ENCODE peak calls at places on chromosomes 3 and 15, in nine cellular contexts. Y, Q, U, L, W, E, O, R and X are unnamed samples.
A peak's percentile ranks its signal among the peaks of the same experiment; 100 is the strongest.

GRCh38 chr3:120153294-120153693 is 59.0 kb upstream of the GSK3B start:
- DNase-seq in Y (no peak), Q (no peak), U (no peak), L (no peak), W (no peak), E (no peak), O (peak; percentile 84), R (no peak), X (no peak)

GRCh38 chr3:66098436-66098835 is 59.7 kb upstream of the MAGI1 start:
- DNase-seq in Y (no peak), Q (no peak), U (no peak), L (no peak), W (no peak), E (no peak), O (no peak), R (no peak), X (no peak)

GRCh38 chr15:84715442-84716035 is 400 bp downstream of the SEC11A start:
- DNase-seq in Y (no peak), Q (peak; percentile 45), U (peak; percentile 53), L (peak; percentile 17), W (peak; percentile 52), E (peak; percentile 62), O (no peak), R (no peak), X (no peak)

GRCh38 chr3:138434875-138435772 is 708 bp downstream of the ESYT3 start:
- DNase-seq in Y (no peak), Q (no peak), U (no peak), L (no peak), W (no peak), E (peak; percentile 77), O (no peak), R (no peak), X (no peak)

GRCh38 chr3:38519651-38520050 is 23.5 kb downstream of the EXOG start:
- DNase-seq in Y (no peak), Q (no peak), U (peak; percentile 63), L (no peak), W (no peak), E (peak; percentile 74), O (no peak), R (no peak), X (no peak)

GRCh38 chr3:15647629-15648167 is 46.2 kb downstream of the BTD start:
- DNase-seq in Y (no peak), Q (no peak), U (peak; percentile 65), L (no peak), W (peak; percentile 73), E (no peak), O (no peak), R (no peak), X (no peak)

GRCh38 chr15:99978426-99978825 is 245.2 kb upstream of the LYSMD4 start:
- DNase-seq in Y (no peak), Q (no peak), U (no peak), L (no peak), W (no peak), E (peak; percentile 73), O (no peak), R (no peak), X (no peak)

GRCh38 chr3:153087595-153088566 is 74.1 kb upstream of the RAP2B start:
- DNase-seq in Y (no peak), Q (no peak), U (no peak), L (no peak), W (no peak), E (no peak), O (no peak), R (no peak), X (no peak)

GRCh38 chr3:63687569-63688233 is 35.2 kb downstream of the SNTN start:
- DNase-seq in Y (no peak), Q (no peak), U (no peak), L (no peak), W (no peak), E (no peak), O (no peak), R (no peak), X (no peak)

GRCh38 chr15:87760915-87761314 is 495.6 kb downstream of the NTRK3 start:
- DNase-seq in Y (no peak), Q (no peak), U (no peak), L (no peak), W (no peak), E (no peak), O (no peak), R (no peak), X (no peak)

GRCh38 chr15:87764461-87765236 is 491.9 kb downstream of the NTRK3 start:
- DNase-seq in Y (no peak), Q (no peak), U (no peak), L (peak; percentile 49), W (no peak), E (peak; percentile 59), O (no peak), R (no peak), X (no peak)

GRCh38 chr15:87758739-87759457 is 497.6 kb downstream of the NTRK3 start:
- DNase-seq in Y (no peak), Q (no peak), U (no peak), L (no peak), W (no peak), E (no peak), O (no peak), R (no peak), X (no peak)

GRCh38 chr15:87757084-87757483 is 499.5 kb downstream of the NTRK3 start:
- DNase-seq in Y (no peak), Q (no peak), U (no peak), L (no peak), W (no peak), E (no peak), O (no peak), R (no peak), X (no peak)

GRCh38 chr15:87762110-87762509 is 494.4 kb downstream of the NTRK3 start:
- DNase-seq in Y (no peak), Q (no peak), U (no peak), L (no peak), W (no peak), E (no peak), O (no peak), R (no peak), X (no peak)
- H3K27ac ChIP-seq in Y (no peak overlapping the region), Q (peak overlapping the region; percentile 87), U (no peak overlapping the region), L (no peak overlapping the region), W (no peak overlapping the region), E (no peak overlapping the region), O (no peak overlapping the region), R (no peak overlapping the region), X (no peak overlapping the region)

GRCh38 chr3:127607675-127608361 is 9.6 kb downstream of the MCM2 start:
- DNase-seq in Y (no peak), Q (no peak), U (no peak), L (no peak), W (no peak), E (no peak), O (no peak), R (no peak), X (no peak)
- H3K27ac ChIP-seq in Y (no peak overlapping the region), Q (no peak overlapping the region), U (no peak overlapping the region), L (no peak overlapping the region), W (no peak overlapping the region), E (no peak overlapping the region), O (no peak overlapping the region), R (no peak overlapping the region), X (no peak overlapping the region)

GRCh38 chr3:42084593-42084992 is 6.6 kb upstream of the TRAK1 start:
- DNase-seq in Y (no peak), Q (no peak), U (no peak), L (no peak), W (no peak), E (no peak), O (no peak), R (no peak), X (no peak)

GRCh38 chr3:42078686-42079085 is 12.5 kb upstream of the TRAK1 start:
- DNase-seq in Y (no peak), Q (no peak), U (no peak), L (no peak), W (no peak), E (no peak), O (no peak), R (no peak), X (no peak)

GRCh38 chr3:42080452-42080872 is 10.7 kb upstream of the TRAK1 start:
- DNase-seq in Y (no peak), Q (no peak), U (no peak), L (no peak), W (peak; percentile 68), E (peak; percentile 70), O (no peak), R (no peak), X (peak; percentile 36)

GRCh38 chr3:42079701-42080323 is 11.3 kb upstream of the TRAK1 start:
- DNase-seq in Y (no peak), Q (no peak), U (no peak), L (no peak), W (no peak), E (no peak), O (no peak), R (no peak), X (no peak)

DNA sequence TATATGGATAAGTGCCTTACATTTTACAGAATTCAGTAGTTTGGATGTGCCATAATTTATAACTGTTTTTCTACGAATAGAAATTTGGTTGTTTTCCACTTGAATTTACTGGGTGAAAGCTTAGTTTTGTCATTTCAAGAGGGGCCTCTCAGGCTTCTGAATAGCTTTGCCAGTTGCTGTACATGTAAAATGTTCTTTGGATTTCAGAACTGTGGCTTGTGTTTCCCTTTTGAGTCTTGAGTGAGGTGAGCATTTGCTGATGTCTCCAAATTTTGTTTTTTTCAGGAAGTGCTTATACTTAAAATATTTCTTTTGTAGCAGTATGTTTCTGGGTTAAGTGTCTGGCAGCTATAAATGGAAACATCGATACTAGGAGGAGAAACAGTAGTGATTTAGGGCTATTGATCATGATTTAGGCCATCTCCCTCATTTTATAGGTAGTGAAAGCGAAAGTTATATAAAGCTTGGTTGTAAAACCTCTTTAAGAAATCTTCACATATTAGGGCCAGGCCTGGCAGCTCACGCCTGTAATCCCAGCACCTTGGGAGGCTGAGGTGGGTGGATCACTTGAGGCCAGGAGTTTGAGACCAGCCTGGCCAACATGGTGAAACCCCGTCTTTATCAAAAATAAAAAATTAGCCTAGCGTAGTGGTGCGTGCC is 9.2 kb upstream of the TRAK1 start:
- DNase-seq in Y (no peak), Q (no peak), U (no peak), L (no peak), W (no peak), E (no peak), O (no peak), R (no peak), X (no peak)
- H3K27ac ChIP-seq in Y (peak overlapping the region; percentile 87), Q (peak overlapping the region; percentile 80), U (no peak overlapping the region), L (no peak overlapping the region), W (peak overlapping the region; percentile 21), E (no peak overlapping the region), O (no peak overlapping the region), R (no peak overlapping the region), X (peak overlapping the region; percentile 81)

GRCh38 chr15:40267670-40268069 is 15.2 kb downstream of the ANKRD63 start:
- DNase-seq in Y (no peak), Q (no peak), U (no peak), L (no peak), W (no peak), E (no peak), O (no peak), R (no peak), X (no peak)

GRCh38 chr15:40265355-40265754 is 17.5 kb downstream of the ANKRD63 start:
- DNase-seq in Y (no peak), Q (no peak), U (no peak), L (no peak), W (no peak), E (no peak), O (no peak), R (no peak), X (no peak)

GRCh38 chr15:40265875-40266274 is 17.0 kb downstream of the ANKRD63 start:
- DNase-seq in Y (no peak), Q (no peak), U (no peak), L (no peak), W (no peak), E (no peak), O (no peak), R (no peak), X (no peak)

GRCh38 chr15:40264321-40265153 is 18.3 kb downstream of the ANKRD63 start:
- DNase-seq in Y (no peak), Q (no peak), U (no peak), L (no peak), W (no peak), E (no peak), O (no peak), R (no peak), X (no peak)

GRCh38 chr15:40266828-40267304 is 16.0 kb downstream of the ANKRD63 start:
- DNase-seq in Y (no peak), Q (peak; percentile 88), U (no peak), L (no peak), W (no peak), E (no peak), O (peak; percentile 83), R (peak; percentile 84), X (no peak)
- H3K27ac ChIP-seq in Y (peak overlapping the region; percentile 64), Q (peak overlapping the region; percentile 48), U (no peak overlapping the region), L (no peak overlapping the region), W (no peak overlapping the region), E (no peak overlapping the region), O (peak overlapping the region; percentile 75), R (peak overlapping the region; percentile 53), X (peak overlapping the region; percentile 83)